ENCODE peak calls at places on chromosomes 3 and 15, in nine cellular contexts. One of them, this sample, is unnamed.

GRCh38 chr3:170003881-170004356 is 33.9 kb upstream of the GPR160 start:
- DNase-seq in globus pallidus: peak
- DNase-seq in hypothalamus: no peak
- DNase-seq in activated naive CD8-positive, alpha-beta T cell treated with anti-CD3 and anti-CD28 coated beads, Interleukin-2, amount 50 U/mL, for 16 hours: no peak
- DNase-seq in central memory CD8-positive, alpha-beta T cell: no peak
- DNase-seq in skeletal muscle cell: no peak
- DNase-seq in T-helper 9 cell: no peak
- DNase-seq in choroid plexus epithelial cell: no peak
- DNase-seq in activated CD4-positive, alpha-beta memory T cell treated with anti-CD3 and anti-CD28 coated beads for 36 hours: no peak
- DNase-seq in this sample: no peak

GRCh38 chr15:84828433-84828908 is 11.3 kb downstream of the ALPK3 start:
- DNase-seq in choroid plexus epithelial cell: peak
- DNase-seq in activated naive CD8-positive, alpha-beta T cell treated with anti-CD3 and anti-CD28 coated beads, Interleukin-2, amount 50 U/mL, for 16 hours: no peak
- DNase-seq in T-helper 9 cell: no peak
- DNase-seq in central memory CD8-positive, alpha-beta T cell: no peak
- DNase-seq in globus pallidus: no peak
- DNase-seq in skeletal muscle cell: no peak
- DNase-seq in activated CD4-positive, alpha-beta memory T cell treated with anti-CD3 and anti-CD28 coated beads for 36 hours: no peak
- DNase-seq in hypothalamus: no peak
- DNase-seq in this sample: no peak

GRCh38 chr15:60546764-60547163 is 67.8 kb upstream of the ICE2 start:
- DNase-seq in central memory CD8-positive, alpha-beta T cell: no peak
- DNase-seq in activated naive CD8-positive, alpha-beta T cell treated with anti-CD3 and anti-CD28 coated beads, Interleukin-2, amount 50 U/mL, for 16 hours: no peak
- DNase-seq in choroid plexus epithelial cell: no peak
- DNase-seq in T-helper 9 cell: no peak
- DNase-seq in hypothalamus: no peak
- DNase-seq in globus pallidus: no peak
- DNase-seq in activated CD4-positive, alpha-beta memory T cell treated with anti-CD3 and anti-CD28 coated beads for 36 hours: peak
- DNase-seq in skeletal muscle cell: no peak
- DNase-seq in this sample: no peak

GRCh38 chr3:159839561-159840379 is 148.9 kb upstream of the IL12A start:
- DNase-seq in activated naive CD8-positive, alpha-beta T cell treated with anti-CD3 and anti-CD28 coated beads, Interleukin-2, amount 50 U/mL, for 16 hours: no peak
- DNase-seq in T-helper 9 cell: no peak
- DNase-seq in choroid plexus epithelial cell: no peak
- DNase-seq in globus pallidus: peak
- DNase-seq in central memory CD8-positive, alpha-beta T cell: no peak
- DNase-seq in hypothalamus: peak
- DNase-seq in skeletal muscle cell: no peak
- DNase-seq in activated CD4-positive, alpha-beta memory T cell treated with anti-CD3 and anti-CD28 coated beads for 36 hours: no peak
- DNase-seq in this sample: no peak

GRCh38 chr3:77319711-77320110 is 279.8 kb downstream of the ROBO2 start:
- DNase-seq in activated naive CD8-positive, alpha-beta T cell treated with anti-CD3 and anti-CD28 coated beads, Interleukin-2, amount 50 U/mL, for 16 hours: no peak
- DNase-seq in activated CD4-positive, alpha-beta memory T cell treated with anti-CD3 and anti-CD28 coated beads for 36 hours: no peak
- DNase-seq in globus pallidus: no peak
- DNase-seq in choroid plexus epithelial cell: peak
- DNase-seq in central memory CD8-positive, alpha-beta T cell: no peak
- DNase-seq in skeletal muscle cell: no peak
- DNase-seq in T-helper 9 cell: no peak
- DNase-seq in hypothalamus: no peak
- DNase-seq in this sample: no peak

GRCh38 chr15:66864086-66864830 is 162.2 kb downstream of the SMAD6 start:
- DNase-seq in T-helper 9 cell: no peak
- DNase-seq in choroid plexus epithelial cell: no peak
- DNase-seq in hypothalamus: no peak
- DNase-seq in activated naive CD8-positive, alpha-beta T cell treated with anti-CD3 and anti-CD28 coated beads, Interleukin-2, amount 50 U/mL, for 16 hours: no peak
- DNase-seq in activated CD4-positive, alpha-beta memory T cell treated with anti-CD3 and anti-CD28 coated beads for 36 hours: peak
- DNase-seq in skeletal muscle cell: no peak
- DNase-seq in central memory CD8-positive, alpha-beta T cell: no peak
- DNase-seq in globus pallidus: no peak
- DNase-seq in this sample: no peak

GRCh38 chr15:74317820-74318375 is 49.5 kb downstream of the CYP11A1 start:
- DNase-seq in activated naive CD8-positive, alpha-beta T cell treated with anti-CD3 and anti-CD28 coated beads, Interleukin-2, amount 50 U/mL, for 16 hours: no peak
- DNase-seq in activated CD4-positive, alpha-beta memory T cell treated with anti-CD3 and anti-CD28 coated beads for 36 hours: no peak
- DNase-seq in skeletal muscle cell: peak
- DNase-seq in T-helper 9 cell: no peak
- DNase-seq in globus pallidus: no peak
- DNase-seq in choroid plexus epithelial cell: peak
- DNase-seq in hypothalamus: no peak
- DNase-seq in central memory CD8-positive, alpha-beta T cell: no peak
- DNase-seq in this sample: peak

GRCh38 chr3:189896533-189896932 is 224.2 kb downstream of the P3H2 start:
- DNase-seq in central memory CD8-positive, alpha-beta T cell: no peak
- DNase-seq in globus pallidus: no peak
- DNase-seq in hypothalamus: no peak
- DNase-seq in choroid plexus epithelial cell: no peak
- DNase-seq in activated naive CD8-positive, alpha-beta T cell treated with anti-CD3 and anti-CD28 coated beads, Interleukin-2, amount 50 U/mL, for 16 hours: no peak
- DNase-seq in activated CD4-positive, alpha-beta memory T cell treated with anti-CD3 and anti-CD28 coated beads for 36 hours: no peak
- DNase-seq in skeletal muscle cell: no peak
- DNase-seq in T-helper 9 cell: no peak
- DNase-seq in this sample: no peak

GRCh38 chr15:62212746-62213145 is 47.7 kb upstream of the C2CD4B start:
- DNase-seq in choroid plexus epithelial cell: no peak
- DNase-seq in skeletal muscle cell: no peak
- DNase-seq in central memory CD8-positive, alpha-beta T cell: no peak
- DNase-seq in activated naive CD8-positive, alpha-beta T cell treated with anti-CD3 and anti-CD28 coated beads, Interleukin-2, amount 50 U/mL, for 16 hours: no peak
- DNase-seq in hypothalamus: no peak
- DNase-seq in T-helper 9 cell: no peak
- DNase-seq in activated CD4-positive, alpha-beta memory T cell treated with anti-CD3 and anti-CD28 coated beads for 36 hours: peak
- DNase-seq in globus pallidus: no peak
- DNase-seq in this sample: no peak

GRCh38 chr3:77320514-77320913 is 280.6 kb downstream of the ROBO2 start:
- DNase-seq in hypothalamus: no peak
- DNase-seq in skeletal muscle cell: peak
- DNase-seq in activated naive CD8-positive, alpha-beta T cell treated with anti-CD3 and anti-CD28 coated beads, Interleukin-2, amount 50 U/mL, for 16 hours: no peak
- DNase-seq in activated CD4-positive, alpha-beta memory T cell treated with anti-CD3 and anti-CD28 coated beads for 36 hours: no peak
- DNase-seq in choroid plexus epithelial cell: peak
- DNase-seq in central memory CD8-positive, alpha-beta T cell: no peak
- DNase-seq in globus pallidus: peak
- DNase-seq in T-helper 9 cell: no peak
- DNase-seq in this sample: no peak

GRCh38 chr3:32835943-32836342 is 18.1 kb downstream of the TRIM71 start:
- DNase-seq in choroid plexus epithelial cell: no peak
- DNase-seq in hypothalamus: no peak
- DNase-seq in activated CD4-positive, alpha-beta memory T cell treated with anti-CD3 and anti-CD28 coated beads for 36 hours: no peak
- DNase-seq in central memory CD8-positive, alpha-beta T cell: no peak
- DNase-seq in T-helper 9 cell: no peak
- DNase-seq in skeletal muscle cell: no peak
- DNase-seq in activated naive CD8-positive, alpha-beta T cell treated with anti-CD3 and anti-CD28 coated beads, Interleukin-2, amount 50 U/mL, for 16 hours: no peak
- DNase-seq in globus pallidus: no peak
- DNase-seq in this sample: no peak

GRCh38 chr3:182909318-182910040 is 70.9 kb downstream of the DCUN1D1 start:
- DNase-seq in central memory CD8-positive, alpha-beta T cell: no peak
- DNase-seq in choroid plexus epithelial cell: peak
- DNase-seq in activated CD4-positive, alpha-beta memory T cell treated with anti-CD3 and anti-CD28 coated beads for 36 hours: peak
- DNase-seq in hypothalamus: no peak
- DNase-seq in T-helper 9 cell: no peak
- DNase-seq in globus pallidus: no peak
- DNase-seq in skeletal muscle cell: no peak
- DNase-seq in activated naive CD8-positive, alpha-beta T cell treated with anti-CD3 and anti-CD28 coated beads, Interleukin-2, amount 50 U/mL, for 16 hours: no peak
- DNase-seq in this sample: no peak

GRCh38 chr3:3212781-3213416 is 33.4 kb upstream of the CRBN start:
- DNase-seq in skeletal muscle cell: no peak
- DNase-seq in hypothalamus: no peak
- DNase-seq in central memory CD8-positive, alpha-beta T cell: no peak
- DNase-seq in activated naive CD8-positive, alpha-beta T cell treated with anti-CD3 and anti-CD28 coated beads, Interleukin-2, amount 50 U/mL, for 16 hours: no peak
- DNase-seq in globus pallidus: no peak
- DNase-seq in choroid plexus epithelial cell: no peak
- DNase-seq in activated CD4-positive, alpha-beta memory T cell treated with anti-CD3 and anti-CD28 coated beads for 36 hours: no peak
- DNase-seq in T-helper 9 cell: no peak
- DNase-seq in this sample: no peak

GRCh38 chr15:64837502-64837901 is 4.2 kb upstream of the PLEKHO2 start:
- DNase-seq in globus pallidus: no peak
- DNase-seq in central memory CD8-positive, alpha-beta T cell: no peak
- DNase-seq in choroid plexus epithelial cell: no peak
- DNase-seq in activated CD4-positive, alpha-beta memory T cell treated with anti-CD3 and anti-CD28 coated beads for 36 hours: peak
- DNase-seq in T-helper 9 cell: no peak
- DNase-seq in activated naive CD8-positive, alpha-beta T cell treated with anti-CD3 and anti-CD28 coated beads, Interleukin-2, amount 50 U/mL, for 16 hours: no peak
- DNase-seq in hypothalamus: no peak
- DNase-seq in skeletal muscle cell: no peak
- DNase-seq in this sample: no peak

GRCh38 chr3:30871720-30872119 is 22.7 kb downstream of the GADL1 start:
- DNase-seq in T-helper 9 cell: no peak
- DNase-seq in activated naive CD8-positive, alpha-beta T cell treated with anti-CD3 and anti-CD28 coated beads, Interleukin-2, amount 50 U/mL, for 16 hours: no peak
- DNase-seq in globus pallidus: no peak
- DNase-seq in choroid plexus epithelial cell: peak
- DNase-seq in skeletal muscle cell: no peak
- DNase-seq in activated CD4-positive, alpha-beta memory T cell treated with anti-CD3 and anti-CD28 coated beads for 36 hours: no peak
- DNase-seq in central memory CD8-positive, alpha-beta T cell: no peak
- DNase-seq in hypothalamus: no peak
- DNase-seq in this sample: no peak

This sample was measured in GM04503.